ENCODE peak calls at places on chromosomes 3 and 15, in nine cellular contexts. Q, R, K, W, J, L, O, I and P are unnamed samples.

GRCh38 chr3:194133661-194134230 is 2.2 kb upstream of the HES1 start:
- DNase-seq in Q (peak), R (peak), K (no peak), W (peak), J (no peak), L (no peak), O (peak), I (peak), P (no peak)

GRCh38 chr3:144142151-144142855 is 170.7 kb downstream of the DIPK2A start:
- DNase-seq in Q (no peak), R (no peak), K (peak), W (no peak), J (no peak), L (no peak), O (no peak), I (no peak), P (no peak)

GRCh38 chr15:93694038-93694437 is 537.3 kb upstream of the MCTP2 start:
- DNase-seq in Q (no peak), R (no peak), K (no peak), W (no peak), J (no peak), L (no peak), O (no peak), I (no peak), P (no peak)

GRCh38 chr15:84797212-84797611 is 19.9 kb upstream of the ALPK3 start:
- DNase-seq in Q (no peak), R (no peak), K (peak), W (no peak), J (no peak), L (no peak), O (no peak), I (no peak), P (peak)

GRCh38 chr15:63582179-63582578 is 15.0 kb upstream of the FBXL22 start:
- DNase-seq in Q (no peak), R (no peak), K (no peak), W (no peak), J (no peak), L (no peak), O (no peak), I (no peak), P (no peak)

GRCh38 chr15:68503791-68504720 is 72.1 kb upstream of the ITGA11 start:
- DNase-seq in Q (no peak), R (no peak), K (no peak), W (peak), J (no peak), L (no peak), O (no peak), I (no peak), P (no peak)

GRCh38 chr15:71705151-71705550 is 105.2 kb upstream of the NR2E3 start:
- DNase-seq in Q (no peak), R (no peak), K (no peak), W (no peak), J (no peak), L (no peak), O (no peak), I (no peak), P (no peak)

GRCh38 chr15:20344601-20345400 is 196.8 kb downstream of the GOLGA6L6 start:
- DNase-seq in Q (peak), R (no peak), K (no peak), W (peak), J (no peak), L (no peak), O (no peak), I (no peak), P (no peak)

GRCh38 chr3:23992051-23992628 is 47.1 kb downstream of the NR1D2 start:
- DNase-seq in Q (no peak), R (no peak), K (no peak), W (no peak), J (no peak), L (no peak), O (no peak), I (no peak), P (no peak)

GRCh38 chr3:52238193-52238760 is 681 bp downstream of the TWF2 start:
- DNase-seq in Q (no peak), R (no peak), K (no peak), W (no peak), J (no peak), L (no peak), O (no peak), I (no peak), P (no peak)

GRCh38 chr3:46998121-46998851 is 18.8 kb downstream of the NBEAL2 start:
- DNase-seq in Q (peak), R (peak), K (no peak), W (peak), J (peak), L (no peak), O (peak), I (peak), P (peak)

GRCh38 chr3:32132706-32133105 is 26.3 kb downstream of the GPD1L start:
- DNase-seq in Q (no peak), R (no peak), K (no peak), W (no peak), J (no peak), L (no peak), O (no peak), I (no peak), P (no peak)

GRCh38 chr15:51202783-51203182 is 108.1 kb upstream of the TNFAIP8L3 start:
- DNase-seq in Q (no peak), R (no peak), K (no peak), W (no peak), J (no peak), L (no peak), O (no peak), I (no peak), P (no peak)

GRCh38 chr15:68990755-68991500 is 23.6 kb upstream of the NOX5 start:
- DNase-seq in Q (no peak), R (no peak), K (no peak), W (no peak), J (no peak), L (no peak), O (no peak), I (no peak), P (no peak)

GRCh38 chr15:40843885-40844542 is at the start of gene SPINT1:
- DNase-seq in Q (peak), R (no peak), K (no peak), W (peak), J (no peak), L (no peak), O (peak), I (no peak), P (no peak)

GRCh38 chr15:100301905-100302431 is 39.8 kb downstream of the ADAMTS17 start:
- DNase-seq in Q (no peak), R (no peak), K (no peak), W (no peak), J (no peak), L (no peak), O (no peak), I (no peak), P (no peak)

GRCh38 chr15:78205337-78205736 is 29.0 kb downstream of the ACSBG1 start:
- DNase-seq in Q (no peak), R (no peak), K (no peak), W (no peak), J (no peak), L (no peak), O (no peak), I (no peak), P (no peak)

GRCh38 chr3:175512700-175513099 is 653.6 kb downstream of the NAALADL2 start:
- DNase-seq in Q (no peak), R (no peak), K (no peak), W (no peak), J (no peak), L (no peak), O (no peak), I (no peak), P (no peak)

GRCh38 chr3:50466177-50466576 is 37.3 kb downstream of the CACNA2D2 start:
- DNase-seq in Q (no peak), R (no peak), K (no peak), W (no peak), J (no peak), L (no peak), O (peak), I (no peak), P (no peak)
- TF ChIP-seq CTCF in Q (no peak), R (no peak), K (no peak), W (no peak), J (no peak), L (no peak), O (no peak), I (no peak), P (no peak)

GRCh38 chr3:141407043-141407442 is 38.7 kb downstream of the ZBTB38 start:
- DNase-seq in Q (no peak), R (no peak), K (peak), W (no peak), J (no peak), L (peak), O (no peak), I (no peak), P (no peak)
- TF ChIP-seq CTCF in Q (no peak), R (no peak), K (no peak), W (no peak), J (no peak), L (no peak), O (no peak), I (no peak), P (no peak)

GRCh38 chr3:9172851-9173320 is 76.6 kb downstream of the SRGAP3 start:
- DNase-seq in Q (no peak), R (no peak), K (no peak), W (no peak), J (no peak), L (no peak), O (no peak), I (no peak), P (no peak)
- TF ChIP-seq CTCF in Q (no peak), R (no peak), K (no peak), W (no peak), J (no peak), L (no peak), O (no peak), I (no peak), P (no peak)

DNA sequence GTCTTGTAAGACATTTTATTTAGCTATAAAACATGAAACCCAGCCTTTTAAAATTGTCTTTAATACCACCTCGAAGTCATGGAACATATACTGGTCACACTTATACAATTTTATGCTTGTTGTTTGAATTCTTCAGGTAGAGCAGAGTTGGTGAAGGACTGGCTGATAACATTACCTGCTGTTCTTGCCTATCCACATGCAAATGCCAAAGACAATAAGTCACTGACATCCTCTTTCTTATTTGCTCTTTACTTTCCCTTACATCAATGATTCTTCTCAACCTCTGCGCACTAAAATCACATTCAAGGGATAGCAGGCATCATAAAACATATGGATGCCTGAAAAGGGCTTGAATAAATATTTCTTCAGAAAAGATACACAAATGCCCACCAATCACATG is 392.5 kb upstream of the ATP11B start:
- DNase-seq in Q (no peak), R (no peak), K (no peak), W (no peak), J (no peak), L (no peak), O (no peak), I (no peak), P (no peak)
- TF ChIP-seq CTCF in Q (no peak), R (no peak), K (no peak), W (no peak), J (no peak), L (no peak), O (no peak), I (no peak), P (no peak)

DNA sequence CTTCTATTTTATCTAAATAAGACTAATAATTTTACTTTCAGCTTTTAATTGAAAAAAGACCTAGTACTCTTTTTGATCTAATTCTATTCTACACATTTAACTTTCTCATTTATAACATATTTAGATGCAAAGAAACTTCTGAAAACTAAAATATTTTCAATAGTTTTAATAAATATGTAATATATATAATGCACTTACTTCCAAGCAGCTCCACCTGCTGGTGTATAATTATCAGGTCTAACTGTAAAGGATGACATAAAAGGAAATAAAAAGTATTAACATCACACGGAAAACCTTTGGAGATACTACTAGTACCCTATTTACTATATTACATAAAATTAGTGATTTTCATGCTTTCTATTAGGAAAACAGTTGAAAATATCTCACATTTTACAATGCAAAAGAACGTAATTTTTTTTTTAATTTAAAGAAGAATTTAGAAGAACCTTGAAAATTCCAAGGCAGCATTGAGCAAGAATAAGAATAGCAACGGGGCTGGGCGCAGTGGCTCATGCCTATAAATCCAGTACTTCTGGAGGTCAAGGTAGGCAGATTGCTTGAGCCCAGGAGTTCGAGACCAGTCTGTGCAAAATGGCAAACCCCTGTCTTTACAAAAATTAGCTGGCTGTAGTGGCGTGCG is 10.2 kb downstream of the PLSCR5 start:
- DNase-seq in Q (no peak), R (no peak), K (no peak), W (no peak), J (no peak), L (no peak), O (no peak), I (no peak), P (no peak)
- TF ChIP-seq CTCF in Q (no peak), R (peak), K (peak), W (peak), J (peak), L (peak), O (peak), I (peak), P (peak)

GRCh38 chr3:99545941-99546580 is 92.3 kb upstream of the COL8A1 start:
- DNase-seq in Q (no peak), R (no peak), K (no peak), W (no peak), J (no peak), L (no peak), O (no peak), I (no peak), P (no peak)

GRCh38 chr3:99549918-99550603 is 88.3 kb upstream of the COL8A1 start:
- DNase-seq in Q (no peak), R (no peak), K (no peak), W (no peak), J (no peak), L (no peak), O (no peak), I (no peak), P (no peak)

GRCh38 chr3:99549220-99549619 is 89.2 kb upstream of the COL8A1 start:
- DNase-seq in Q (no peak), R (no peak), K (no peak), W (no peak), J (no peak), L (no peak), O (no peak), I (no peak), P (no peak)

GRCh38 chr3:99548674-99549073 is 89.7 kb upstream of the COL8A1 start:
- DNase-seq in Q (no peak), R (no peak), K (no peak), W (no peak), J (no peak), L (no peak), O (no peak), I (no peak), P (no peak)

GRCh38 chr3:99551520-99551919 is 86.9 kb upstream of the COL8A1 start:
- DNase-seq in Q (no peak), R (no peak), K (no peak), W (no peak), J (no peak), L (no peak), O (no peak), I (no peak), P (no peak)
- TF ChIP-seq CTCF in Q (no peak), R (no peak), K (no peak), W (no peak), J (no peak), L (peak), O (no peak), I (peak), P (peak)

GRCh38 chr15:34512628-34513027 is 70.8 kb downstream of the GOLGA8B start:
- DNase-seq in Q (no peak), R (no peak), K (no peak), W (no peak), J (no peak), L (no peak), O (no peak), I (no peak), P (no peak)

GRCh38 chr15:34514251-34514760 is 69.1 kb downstream of the GOLGA8B start:
- DNase-seq in Q (peak), R (peak), K (no peak), W (peak), J (no peak), L (no peak), O (peak), I (no peak), P (no peak)
- TF ChIP-seq CTCF in Q (no peak), R (no peak), K (no peak), W (no peak), J (no peak), L (peak), O (no peak), I (no peak), P (no peak)

GRCh38 chr3:148727242-148727641 is 29.5 kb downstream of the AGTR1 start:
- DNase-seq in Q (no peak), R (peak), K (no peak), W (no peak), J (no peak), L (no peak), O (peak), I (peak), P (no peak)
- TF ChIP-seq CTCF in Q (peak), R (peak), K (peak), W (peak), J (no peak), L (peak), O (no peak), I (peak), P (peak)

GRCh38 chr3:62873672-62874397 is 1.4 kb downstream of the CADPS start:
- DNase-seq in Q (peak), R (peak), K (no peak), W (peak), J (no peak), L (no peak), O (no peak), I (peak), P (no peak)
- TF ChIP-seq CTCF in Q (no peak), R (no peak), K (no peak), W (no peak), J (no peak), L (no peak), O (no peak), I (peak), P (peak)

GRCh38 chr3:170044795-170045244 is 7.0 kb downstream of the GPR160 start:
- DNase-seq in Q (no peak), R (no peak), K (no peak), W (no peak), J (no peak), L (no peak), O (no peak), I (no peak), P (no peak)
- TF ChIP-seq CTCF in Q (no peak), R (no peak), K (no peak), W (no peak), J (no peak), L (no peak), O (no peak), I (no peak), P (no peak)